ENCODE peak calls at places on chromosomes 16 and 17, in ten cellular contexts. One of them, this sample, is unnamed.

GRCh38 chr16:13856398-13856797 is 63.6 kb upstream of the ERCC4 start:
- DNase-seq in prostate gland: no peak
- DNase-seq in A549: no peak
- DNase-seq in heart left ventricle: no peak
- DNase-seq in stomach: no peak
- DNase-seq in tibial nerve: no peak
- DNase-seq in adrenal gland: no peak
- DNase-seq in ovary: no peak
- DNase-seq in body of pancreas: no peak
- DNase-seq in endothelial cell of umbilical vein: no peak
- DNase-seq in this sample: no peak

GRCh38 chr17:68381076-68381900 is 76.0 kb downstream of the WIPI1 start:
- DNase-seq in adrenal gland: peak
- DNase-seq in endothelial cell of umbilical vein: peak
- DNase-seq in A549: peak
- DNase-seq in prostate gland: no peak
- DNase-seq in tibial nerve: no peak
- DNase-seq in heart left ventricle: no peak
- DNase-seq in body of pancreas: no peak
- DNase-seq in stomach: peak
- DNase-seq in ovary: no peak
- DNase-seq in this sample: no peak

GRCh38 chr16:59179446-59180082 is 445.4 kb upstream of the GOT2 start:
- DNase-seq in tibial nerve: no peak
- DNase-seq in body of pancreas: no peak
- DNase-seq in endothelial cell of umbilical vein: peak
- DNase-seq in A549: peak
- DNase-seq in ovary: no peak
- DNase-seq in prostate gland: no peak
- DNase-seq in stomach: no peak
- DNase-seq in heart left ventricle: no peak
- DNase-seq in adrenal gland: no peak
- DNase-seq in this sample: no peak

GRCh38 chr16:65123846-65124513 is 2.1 kb upstream of the CDH11 start:
- DNase-seq in prostate gland: no peak
- DNase-seq in heart left ventricle: no peak
- DNase-seq in adrenal gland: no peak
- DNase-seq in endothelial cell of umbilical vein: no peak
- DNase-seq in body of pancreas: no peak
- DNase-seq in tibial nerve: no peak
- DNase-seq in ovary: no peak
- DNase-seq in stomach: no peak
- DNase-seq in A549: no peak
- DNase-seq in this sample: no peak

GRCh38 chr16:52843386-52843785 is 209.3 kb downstream of the CHD9NB start:
- DNase-seq in stomach: no peak
- DNase-seq in body of pancreas: no peak
- DNase-seq in tibial nerve: no peak
- DNase-seq in adrenal gland: no peak
- DNase-seq in endothelial cell of umbilical vein: no peak
- DNase-seq in A549: no peak
- DNase-seq in heart left ventricle: no peak
- DNase-seq in prostate gland: no peak
- DNase-seq in ovary: no peak
- DNase-seq in this sample: no peak

GRCh38 chr16:79618712-79619050 is 18.1 kb upstream of the MAF start:
- DNase-seq in body of pancreas: no peak
- DNase-seq in heart left ventricle: no peak
- DNase-seq in prostate gland: no peak
- DNase-seq in adrenal gland: no peak
- DNase-seq in stomach: no peak
- DNase-seq in A549: no peak
- DNase-seq in tibial nerve: no peak
- DNase-seq in endothelial cell of umbilical vein: no peak
- DNase-seq in ovary: no peak
- DNase-seq in this sample: no peak

GRCh38 chr17:15270628-15271381 is 5.7 kb upstream of the PMP22 start:
- DNase-seq in body of pancreas: no peak
- DNase-seq in stomach: no peak
- DNase-seq in prostate gland: no peak
- DNase-seq in endothelial cell of umbilical vein: no peak
- DNase-seq in heart left ventricle: no peak
- DNase-seq in adrenal gland: no peak
- DNase-seq in ovary: no peak
- DNase-seq in tibial nerve: no peak
- DNase-seq in A549: no peak
- DNase-seq in this sample: no peak

GRCh38 chr17:36942031-36942599 is 4.8 kb downstream of the LHX1 start:
- DNase-seq in prostate gland: no peak
- DNase-seq in heart left ventricle: no peak
- DNase-seq in A549: no peak
- DNase-seq in endothelial cell of umbilical vein: no peak
- DNase-seq in adrenal gland: no peak
- DNase-seq in body of pancreas: no peak
- DNase-seq in stomach: no peak
- DNase-seq in tibial nerve: no peak
- DNase-seq in ovary: no peak
- DNase-seq in this sample: no peak

GRCh38 chr17:64781810-64782555 is 119.9 kb upstream of the SMURF2 start:
- DNase-seq in ovary: no peak
- DNase-seq in stomach: no peak
- DNase-seq in heart left ventricle: no peak
- DNase-seq in body of pancreas: no peak
- DNase-seq in endothelial cell of umbilical vein: no peak
- DNase-seq in A549: no peak
- DNase-seq in adrenal gland: peak
- DNase-seq in tibial nerve: no peak
- DNase-seq in prostate gland: no peak
- DNase-seq in this sample: no peak

GRCh38 chr16:48432136-48432535 is 46.9 kb upstream of the SIAH1 start:
- DNase-seq in adrenal gland: no peak
- DNase-seq in tibial nerve: no peak
- DNase-seq in heart left ventricle: no peak
- DNase-seq in A549: no peak
- DNase-seq in ovary: no peak
- DNase-seq in stomach: no peak
- DNase-seq in prostate gland: no peak
- DNase-seq in body of pancreas: no peak
- DNase-seq in endothelial cell of umbilical vein: no peak
- DNase-seq in this sample: no peak

GRCh38 chr17:16304832-16305231 is 48.4 kb downstream of the CENPV start:
- DNase-seq in endothelial cell of umbilical vein: peak
- DNase-seq in stomach: no peak
- DNase-seq in tibial nerve: no peak
- DNase-seq in body of pancreas: no peak
- DNase-seq in A549: peak
- DNase-seq in ovary: no peak
- DNase-seq in adrenal gland: no peak
- DNase-seq in prostate gland: no peak
- DNase-seq in heart left ventricle: no peak
- DNase-seq in this sample: no peak

GRCh38 chr17:5585814-5586558 is 1.7 kb upstream of the NLRP1 start:
- DNase-seq in ovary: no peak
- DNase-seq in A549: no peak
- DNase-seq in tibial nerve: no peak
- DNase-seq in adrenal gland: no peak
- DNase-seq in heart left ventricle: no peak
- DNase-seq in endothelial cell of umbilical vein: no peak
- DNase-seq in stomach: no peak
- DNase-seq in body of pancreas: no peak
- DNase-seq in prostate gland: no peak
- DNase-seq in this sample: no peak

GRCh38 chr17:4594406-4595349 is 10.3 kb downstream of the SMTNL2 start:
- DNase-seq in tibial nerve: no peak
- DNase-seq in ovary: no peak
- DNase-seq in A549: no peak
- DNase-seq in body of pancreas: peak
- DNase-seq in stomach: peak
- DNase-seq in heart left ventricle: no peak
- DNase-seq in adrenal gland: no peak
- DNase-seq in endothelial cell of umbilical vein: no peak
- DNase-seq in prostate gland: no peak
- DNase-seq in this sample: no peak

GRCh38 chr17:28524476-28525415 is 18.6 kb downstream of the FOXN1 start:
- DNase-seq in stomach: peak
- DNase-seq in ovary: no peak
- DNase-seq in tibial nerve: no peak
- DNase-seq in endothelial cell of umbilical vein: no peak
- DNase-seq in A549: peak
- DNase-seq in adrenal gland: no peak
- DNase-seq in heart left ventricle: no peak
- DNase-seq in prostate gland: peak
- DNase-seq in body of pancreas: peak
- DNase-seq in this sample: no peak

GRCh38 chr16:3695610-3696369 is 21.5 kb downstream of the TRAP1 start:
- DNase-seq in adrenal gland: no peak
- DNase-seq in prostate gland: no peak
- DNase-seq in heart left ventricle: no peak
- DNase-seq in tibial nerve: no peak
- DNase-seq in stomach: peak
- DNase-seq in body of pancreas: peak
- DNase-seq in endothelial cell of umbilical vein: no peak
- DNase-seq in A549: no peak
- DNase-seq in ovary: no peak
- DNase-seq in this sample: no peak

GRCh38 chr17:50148226-50149098 is 2.0 kb downstream of the PPP1R9B start:
- DNase-seq in ovary: peak
- DNase-seq in adrenal gland: no peak
- DNase-seq in heart left ventricle: peak
- DNase-seq in body of pancreas: peak
- DNase-seq in tibial nerve: peak
- DNase-seq in stomach: peak
- DNase-seq in prostate gland: peak
- DNase-seq in endothelial cell of umbilical vein: no peak
- DNase-seq in A549: peak
- DNase-seq in this sample: no peak

GRCh38 chr16:13312063-13312462 is 410.7 kb downstream of the SHISA9 start:
- DNase-seq in prostate gland: no peak
- DNase-seq in A549: no peak
- DNase-seq in tibial nerve: no peak
- DNase-seq in stomach: no peak
- DNase-seq in heart left ventricle: no peak
- DNase-seq in body of pancreas: no peak
- DNase-seq in ovary: no peak
- DNase-seq in endothelial cell of umbilical vein: no peak
- DNase-seq in adrenal gland: no peak
- DNase-seq in this sample: no peak

GRCh38 chr16:72945081-72945480 is 102.8 kb downstream of the ZFHX3 start:
- DNase-seq in tibial nerve: no peak
- DNase-seq in ovary: no peak
- DNase-seq in heart left ventricle: no peak
- DNase-seq in A549: no peak
- DNase-seq in adrenal gland: no peak
- DNase-seq in endothelial cell of umbilical vein: no peak
- DNase-seq in body of pancreas: no peak
- DNase-seq in stomach: no peak
- DNase-seq in prostate gland: no peak
- DNase-seq in this sample: no peak

GRCh38 chr17:76262732-76263344 is 2.3 kb upstream of the UBALD2 start:
- DNase-seq in tibial nerve: no peak
- DNase-seq in prostate gland: peak
- DNase-seq in ovary: no peak
- DNase-seq in A549: no peak
- DNase-seq in adrenal gland: no peak
- DNase-seq in heart left ventricle: no peak
- DNase-seq in endothelial cell of umbilical vein: peak
- DNase-seq in body of pancreas: peak
- DNase-seq in stomach: peak
- DNase-seq in this sample: no peak
- TF ChIP-seq POLR2A in tibial nerve: no peak
- TF ChIP-seq POLR2A in prostate gland: peak
- TF ChIP-seq POLR2A in ovary: no peak
- TF ChIP-seq POLR2A in A549: no peak
- TF ChIP-seq POLR2A in adrenal gland: no peak
- TF ChIP-seq POLR2A in heart left ventricle: no peak
- TF ChIP-seq POLR2A in endothelial cell of umbilical vein: no peak
- TF ChIP-seq POLR2A in body of pancreas: no peak
- TF ChIP-seq POLR2A in stomach: peak
- TF ChIP-seq POLR2A in this sample: no peak

GRCh38 chr17:82979718-82980117 is 99.7 kb upstream of the METRNL start:
- DNase-seq in stomach: no peak
- DNase-seq in adrenal gland: no peak
- DNase-seq in prostate gland: no peak
- DNase-seq in tibial nerve: no peak
- DNase-seq in body of pancreas: no peak
- DNase-seq in A549: no peak
- DNase-seq in endothelial cell of umbilical vein: no peak
- DNase-seq in ovary: no peak
- DNase-seq in heart left ventricle: no peak
- DNase-seq in this sample: no peak
- H3K27ac ChIP-seq in stomach: no peak
- H3K27ac ChIP-seq in adrenal gland: no peak
- H3K27ac ChIP-seq in prostate gland: no peak
- H3K27ac ChIP-seq in tibial nerve: no peak
- H3K27ac ChIP-seq in body of pancreas: no peak
- H3K27ac ChIP-seq in A549: no peak
- H3K27ac ChIP-seq in endothelial cell of umbilical vein: no peak
- H3K27ac ChIP-seq in ovary: no peak
- H3K27ac ChIP-seq in heart left ventricle: peak
- H3K27ac ChIP-seq in this sample: no peak

DNA sequence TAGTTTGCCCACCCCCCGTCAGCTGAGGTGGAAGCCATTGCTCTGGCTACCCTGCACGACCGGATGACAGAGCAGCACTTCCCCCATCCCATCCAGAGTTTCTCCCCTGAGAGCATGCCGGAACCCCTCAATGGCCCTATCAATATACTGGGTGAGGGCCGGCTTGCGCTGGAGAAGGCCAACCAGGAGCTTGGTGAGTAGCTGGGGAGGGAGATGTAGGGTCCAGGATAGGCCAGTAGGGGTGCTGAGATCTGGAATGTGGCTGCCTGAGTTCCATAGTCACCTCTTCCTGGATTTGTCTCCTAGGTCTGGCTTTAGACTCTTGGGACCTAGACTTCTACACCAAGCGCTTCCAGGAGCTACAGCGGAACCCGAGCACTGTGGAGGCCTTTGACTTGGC is 6.4 kb downstream of the PFAS start:
- DNase-seq in body of pancreas: no peak
- DNase-seq in adrenal gland: no peak
- DNase-seq in A549: peak
- DNase-seq in tibial nerve: no peak
- DNase-seq in ovary: no peak
- DNase-seq in heart left ventricle: no peak
- DNase-seq in stomach: no peak
- DNase-seq in endothelial cell of umbilical vein: no peak
- DNase-seq in prostate gland: no peak
- DNase-seq in this sample: no peak
- H3K4me3 ChIP-seq in body of pancreas: no peak
- H3K4me3 ChIP-seq in adrenal gland: no peak
- H3K4me3 ChIP-seq in A549: no peak
- H3K4me3 ChIP-seq in tibial nerve: no peak
- H3K4me3 ChIP-seq in ovary: no peak
- H3K4me3 ChIP-seq in heart left ventricle: no peak
- H3K4me3 ChIP-seq in stomach: no peak
- H3K4me3 ChIP-seq in endothelial cell of umbilical vein: no peak
- H3K4me3 ChIP-seq in prostate gland: no peak
- H3K4me3 ChIP-seq in this sample: no peak

DNA sequence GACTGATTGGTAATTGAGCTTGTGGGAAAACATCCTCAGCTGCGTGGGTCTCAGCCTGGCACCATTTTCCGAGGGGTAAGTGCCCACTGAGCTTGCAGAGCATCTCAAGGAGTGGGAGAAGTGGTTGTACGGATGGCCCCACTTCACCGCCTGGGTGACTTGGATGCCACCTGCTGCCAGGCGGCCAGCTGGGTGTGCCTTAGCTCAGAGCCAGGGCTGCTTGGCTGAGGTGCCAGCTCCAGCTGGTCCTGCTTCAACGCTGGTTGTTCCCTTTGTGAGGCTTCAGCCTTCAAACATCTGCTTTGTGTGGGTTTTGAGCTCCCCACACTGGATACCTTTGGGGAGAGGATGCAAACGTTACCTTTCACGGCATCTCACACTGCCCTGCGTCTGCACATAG is 482.7 kb upstream of the EEF2KMT start:
- DNase-seq in tibial nerve: no peak
- DNase-seq in prostate gland: no peak
- DNase-seq in adrenal gland: no peak
- DNase-seq in endothelial cell of umbilical vein: no peak
- DNase-seq in ovary: no peak
- DNase-seq in stomach: no peak
- DNase-seq in body of pancreas: no peak
- DNase-seq in A549: no peak
- DNase-seq in heart left ventricle: no peak
- DNase-seq in this sample: no peak
- TF ChIP-seq POLR2A in tibial nerve: no peak
- TF ChIP-seq POLR2A in prostate gland: no peak
- TF ChIP-seq POLR2A in adrenal gland: no peak
- TF ChIP-seq POLR2A in endothelial cell of umbilical vein: no peak
- TF ChIP-seq POLR2A in ovary: no peak
- TF ChIP-seq POLR2A in stomach: no peak
- TF ChIP-seq POLR2A in body of pancreas: no peak
- TF ChIP-seq POLR2A in A549: no peak
- TF ChIP-seq POLR2A in heart left ventricle: no peak
- TF ChIP-seq POLR2A in this sample: no peak

This sample was measured in esophagus muscularis mucosa.